ENCODE peak calls at places on chromosomes 16 and 17, in four cellular contexts. L is neural progenitor cell, Q is HFFc6, O is AG09319. T is an unnamed sample.

GRCh38 chr16:77993111-77993571 is 29.2 kb upstream of the CLEC3A start:
- DNase-seq in L (peak), Q (no peak), O (peak), T (peak)

GRCh38 chr16:21952040-21952792 is 945 bp upstream of the UQCRC2 start:
- DNase-seq in L (peak), Q (peak), O (peak), T (no peak)

GRCh38 chr16:13083687-13084086 is 182.3 kb downstream of the SHISA9 start:
- DNase-seq in L (no peak), Q (no peak), O (no peak), T (no peak)

GRCh38 chr17:81457917-81458555 is 54.6 kb downstream of the ACTG1 start:
- DNase-seq in L (no peak), Q (no peak), O (no peak), T (no peak)

GRCh38 chr16:87692176-87692575 is 73.6 kb downstream of the KLHDC4 start:
- DNase-seq in L (no peak), Q (no peak), O (no peak), T (no peak)

GRCh38 chr17:43079578-43080302 is 45.4 kb downstream of the BRCA1 start:
- DNase-seq in L (no peak), Q (no peak), O (no peak), T (peak)

GRCh38 chr17:19558946-19559345 is 25.3 kb downstream of the SLC47A1 start:
- DNase-seq in L (no peak), Q (no peak), O (no peak), T (peak)

GRCh38 chr16:75471723-75472634 is 7.5 kb upstream of the TMEM170A start:
- DNase-seq in L (peak), Q (peak), O (peak), T (peak)

GRCh38 chr16:21101631-21102420 is 48.8 kb downstream of the DNAH3 start:
- DNase-seq in L (peak), Q (peak), O (no peak), T (no peak)

GRCh38 chr17:77542551-77543490 is 402.1 kb downstream of the SEC14L1 start:
- DNase-seq in L (peak), Q (peak), O (peak), T (peak)

GRCh38 chr17:42553866-42554249 is 1.1 kb downstream of the HSD17B1 start:
- DNase-seq in L (no peak), Q (no peak), O (no peak), T (no peak)

GRCh38 chr17:41456206-41456605 is 11.0 kb downstream of the KRT32 start:
- DNase-seq in L (peak), Q (no peak), O (no peak), T (no peak)

GRCh38 chr17:21532763-21533385 is 156.7 kb downstream of the KCNJ12 start:
- DNase-seq in L (no peak), Q (no peak), O (no peak), T (no peak)

GRCh38 chr16:52353249-52353648 is 193.7 kb downstream of the TOX3 start:
- DNase-seq in L (no peak), Q (no peak), O (no peak), T (no peak)

GRCh38 chr17:954431-955164 is 25.0 kb downstream of the NXN start:
- DNase-seq in L (no peak), Q (no peak), O (no peak), T (no peak)

GRCh38 chr16:88883117-88883895 is 16.8 kb upstream of the PABPN1L start:
- DNase-seq in L (no peak), Q (no peak), O (no peak), T (no peak)

GRCh38 chr17:40219073-40219860 is at the start of gene WIPF2:
- DNase-seq in L (peak), Q (peak), O (peak), T (peak)

GRCh38 chr16:75317101-75317522 is 65.7 kb upstream of the BCAR1 start:
- DNase-seq in L (no peak), Q (no peak), O (no peak), T (no peak)

GRCh38 chr17:55462711-55463110 is 41.1 kb upstream of the MMD start:
- DNase-seq in L (no peak), Q (no peak), O (no peak), T (no peak)

GRCh38 chr17:7774037-7774659 is 56.6 kb downstream of the DNAH2 start:
- DNase-seq in L (no peak), Q (peak), O (peak), T (no peak)

GRCh38 chr17:41894791-41895331 is 23.9 kb downstream of the ACLY start:
- DNase-seq in L (no peak), Q (peak), O (peak), T (peak)

GRCh38 chr17:74454197-74455024 is 12.0 kb upstream of the CD300A start:
- DNase-seq in L (peak), Q (no peak), O (no peak), T (no peak)

GRCh38 chr16:65947951-65948350 is 418.5 kb upstream of the CDH5 start:
- DNase-seq in L (no peak), Q (no peak), O (peak), T (no peak)

GRCh38 chr16:55543470-55543869 is 23.0 kb upstream of the CAPNS2 start:
- DNase-seq in L (peak), Q (peak), O (no peak), T (no peak)

GRCh38 chr16:58051821-58052603 is 26.5 kb downstream of the MMP15 start:
- DNase-seq in L (no peak), Q (no peak), O (no peak), T (no peak)

GRCh38 chr17:27759528-27759927 is 40.8 kb downstream of the NOS2 start:
- DNase-seq in L (no peak), Q (no peak), O (no peak), T (no peak)

DNA sequence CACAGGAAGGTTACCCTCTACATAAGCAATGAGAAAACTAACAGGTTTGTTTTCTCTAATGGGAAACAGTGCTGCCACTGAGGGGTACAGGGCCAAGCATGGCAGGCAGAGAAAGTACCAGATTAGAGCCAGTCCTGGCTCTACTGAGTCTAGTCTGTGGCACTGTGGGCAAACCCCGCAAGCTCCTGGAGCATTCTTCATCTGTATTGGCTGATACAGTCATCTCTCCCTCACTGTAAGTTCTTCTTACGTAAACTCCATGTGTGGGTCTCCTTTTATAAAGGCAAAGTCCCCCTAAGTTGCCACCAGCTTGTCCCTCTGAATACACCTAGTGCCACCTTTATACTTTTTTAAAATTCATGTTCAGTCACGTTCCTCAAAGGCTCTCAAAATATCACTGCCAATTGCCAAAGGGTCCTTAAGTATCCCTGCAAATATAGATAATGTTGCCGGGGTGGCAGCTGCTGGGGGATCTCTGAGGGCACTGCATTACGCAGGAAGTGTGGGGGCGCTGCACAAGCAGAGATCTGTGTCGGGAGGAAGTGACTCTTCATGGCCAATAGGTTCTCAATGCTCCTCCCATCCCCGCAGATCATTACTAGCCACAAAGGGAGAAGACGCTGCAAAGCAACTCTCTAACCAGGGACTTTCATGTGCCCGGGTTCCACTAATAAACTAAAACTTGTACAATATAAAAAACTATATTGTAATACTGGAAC is 18.8 kb downstream of the XPO6 start:
- DNase-seq in L (no peak), Q (no peak), O (no peak), T (no peak)
- TF ChIP-seq CTCF in L (no peak), Q (peak), O (no peak), T (no peak)

DNA sequence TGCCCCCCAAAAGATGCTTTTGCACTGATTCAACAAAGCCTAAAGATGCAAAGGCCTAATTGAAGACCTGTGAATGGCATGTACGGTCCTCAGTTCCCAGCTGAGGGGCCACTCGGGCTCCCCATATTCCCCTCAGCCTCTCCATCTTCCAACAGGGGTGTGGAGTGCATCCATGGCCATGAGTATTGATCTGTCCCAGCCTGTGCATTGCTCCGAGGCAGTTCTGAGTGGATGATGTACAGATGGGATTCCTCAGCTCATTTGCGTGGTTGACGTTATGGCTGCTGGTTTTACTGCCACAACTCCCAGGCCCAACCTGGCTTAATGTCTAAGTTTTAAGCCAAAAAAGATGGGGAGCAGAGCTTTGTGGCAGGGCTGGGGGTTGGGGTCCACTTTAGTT is 162.7 kb upstream of the ZNF267 start:
- DNase-seq in L (no peak), Q (no peak), O (no peak), T (no peak)
- TF ChIP-seq CTCF in L (no peak), Q (no peak), O (no peak), T (no peak)

DNA sequence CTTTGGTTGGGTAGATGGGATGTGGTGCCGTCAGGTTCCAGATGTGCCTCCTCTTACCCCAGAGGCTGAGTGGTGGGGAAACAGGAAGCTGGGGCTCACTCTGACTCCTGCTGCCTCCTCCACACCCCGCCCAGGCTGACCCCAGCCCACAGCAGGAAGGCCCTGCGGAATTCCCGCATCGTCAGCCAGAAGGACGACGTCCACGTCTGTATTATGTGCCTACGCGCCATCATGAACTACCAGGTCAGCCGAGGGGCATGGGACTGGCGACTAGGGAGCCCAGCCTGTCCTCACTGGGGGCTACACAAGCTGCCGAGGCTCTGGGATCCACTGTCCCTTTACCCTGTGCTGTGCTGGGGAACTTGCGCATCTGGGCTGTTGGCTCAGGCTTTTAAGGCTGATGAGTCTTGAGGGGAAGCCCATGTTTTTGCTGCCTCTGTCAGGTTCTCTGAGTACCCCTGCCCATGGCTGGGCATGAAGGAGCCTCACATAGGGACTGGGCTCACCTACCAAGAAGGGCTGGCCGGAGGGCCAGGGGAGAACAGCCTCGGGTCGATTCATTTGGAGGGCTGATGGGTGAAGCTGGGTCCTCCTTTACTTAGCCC is 14.4 kb downstream of the FMNL1 start:
- DNase-seq in L (no peak), Q (no peak), O (no peak), T (no peak)
- TF ChIP-seq CTCF in L (peak), Q (peak), O (no peak), T (no peak)

GRCh38 chr17:28811594-28812135 is 30.9 kb downstream of the FAM222B start:
- DNase-seq in L (peak), Q (peak), O (no peak), T (peak)
- TF ChIP-seq CTCF in L (no peak), Q (no peak), O (no peak), T (peak)